ENCODE peak calls at places on chromosomes 16 and 17, in five cellular contexts. I is GM12878, M is HepG2, D is NT2/D1, P is H1. Y is an unnamed sample.

GRCh38 chr16:88697116-88697830 is 8.9 kb downstream of the RNF166 start:
- DNase-seq in D (no peak), I (no peak), M (no peak), P (no peak), Y (no peak)

GRCh38 chr16:51762081-51762995 is 611.3 kb upstream of the SALL1 start:
- DNase-seq in P (peak), D (peak), M (peak), I (no peak), Y (peak)

GRCh38 chr16:1932050-1933028 is 10.7 kb downstream of the MSRB1 start:
- DNase-seq in I (no peak), M (peak), P (no peak), D (no peak), Y (no peak)

GRCh38 chr17:42107597-42108576 is 4.6 kb downstream of the DHX58 start:
- DNase-seq in D (peak), P (peak), M (no peak), I (no peak), Y (peak)

GRCh38 chr17:43006639-43007551 is at the start of gene IFI35:
- DNase-seq in P (no peak), M (peak), D (no peak), I (peak), Y (peak)

GRCh38 chr17:7196651-7197050 is 17.5 kb upstream of the ASGR1 start:
- DNase-seq in P (no peak), M (no peak), I (no peak), D (no peak), Y (no peak)

GRCh38 chr16:86961133-86961720 is 356.0 kb downstream of the C16orf95 start:
- DNase-seq in P (no peak), D (no peak), I (no peak), M (no peak), Y (no peak)

GRCh38 chr16:30996324-30996999 is 11.5 kb downstream of the HSD3B7 start:
- DNase-seq in M (peak), D (no peak), I (no peak), P (no peak), Y (no peak)

GRCh38 chr17:55783684-55784245 is 32.9 kb downstream of the PCTP start:
- DNase-seq in P (no peak), I (no peak), D (no peak), M (no peak), Y (no peak)

GRCh38 chr17:76952402-76952801 is 84.2 kb downstream of the MGAT5B start:
- DNase-seq in P (no peak), M (no peak), I (no peak), D (no peak), Y (no peak)

GRCh38 chr17:30208214-30208613 is 27.3 kb downstream of the SLC6A4 start:
- DNase-seq in M (no peak), D (no peak), P (no peak), I (peak), Y (no peak)

GRCh38 chr17:43449470-43450202 is 34.1 kb upstream of the DHX8 start:
- DNase-seq in I (no peak), P (no peak), M (peak), D (no peak), Y (no peak)

GRCh38 chr17:15947976-15948752 is 3.2 kb downstream of the ADORA2B start:
- DNase-seq in M (no peak), D (no peak), I (no peak), P (no peak), Y (no peak)

GRCh38 chr16:9124908-9125584 is 33.6 kb downstream of the HAPSTR1 start:
- DNase-seq in P (no peak), M (no peak), I (no peak), D (no peak), Y (no peak)

GRCh38 chr16:2086812-2087425 is 39.1 kb downstream of the TSC2 start:
- DNase-seq in M (no peak), P (no peak), I (no peak), D (no peak), Y (no peak)

GRCh38 chr16:9364721-9365693 is 273.6 kb downstream of the HAPSTR1 start:
- DNase-seq in I (no peak), P (no peak), D (no peak), M (peak), Y (no peak)

GRCh38 chr17:42202696-42203095 is 8.4 kb upstream of the GHDC start:
- DNase-seq in I (no peak), P (no peak), M (no peak), D (no peak), Y (no peak)

GRCh38 chr17:4833941-4834501 is 881 bp downstream of the MINK1 start:
- DNase-seq in I (no peak), P (no peak), M (peak), D (no peak), Y (peak)

GRCh38 chr16:57516176-57516725 is 20.1 kb downstream of the CCDC102A start:
- DNase-seq in M (no peak), D (no peak), P (no peak), I (no peak), Y (no peak)

GRCh38 chr16:75254359-75254837 is 3.0 kb upstream of the BCAR1 start:
- DNase-seq in D (no peak), I (no peak), M (no peak), P (no peak), Y (no peak)

GRCh38 chr16:82425661-82426060 is 201.1 kb upstream of the CDH13 start:
- DNase-seq in I (no peak), D (no peak), M (no peak), P (no peak), Y (no peak)

GRCh38 chr17:58630883-58631522 is 60.8 kb downstream of the TEX14 start:
- DNase-seq in P (peak), D (peak), I (no peak), M (no peak), Y (peak)

GRCh38 chr17:73493212-73493814 is 150.9 kb downstream of the SDK2 start:
- DNase-seq in D (peak), P (no peak), M (no peak), I (no peak), Y (no peak)
- TF ChIP-seq SUZ12 in D (no peak), P (no peak), M (no peak), I (no peak), Y (no peak)

DNA sequence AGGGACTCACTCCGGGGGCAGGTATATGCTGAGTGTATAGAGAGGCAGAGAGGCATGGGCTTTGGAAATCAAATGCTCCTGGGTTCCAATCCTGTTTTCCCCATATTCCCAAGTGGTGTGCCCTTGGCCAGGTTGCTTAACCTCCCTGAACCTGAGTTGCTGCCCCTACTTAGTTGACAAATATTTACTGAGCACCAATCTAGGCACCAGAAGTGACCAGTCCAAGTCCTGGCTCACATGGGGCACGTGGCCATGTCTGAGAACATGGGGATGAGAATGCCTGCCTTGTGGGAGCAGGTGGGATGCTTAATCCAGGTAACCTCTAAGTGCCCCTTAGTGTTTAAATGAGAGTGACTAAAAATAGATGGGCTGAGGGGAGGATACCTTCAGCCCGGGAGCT is 4.2 kb downstream of the SOCS3 start:
- DNase-seq in P (no peak), D (no peak), I (no peak), M (no peak), Y (no peak)
- TF ChIP-seq SUZ12 in P (no peak), D (no peak), I (no peak), M (no peak), Y (no peak)

DNA sequence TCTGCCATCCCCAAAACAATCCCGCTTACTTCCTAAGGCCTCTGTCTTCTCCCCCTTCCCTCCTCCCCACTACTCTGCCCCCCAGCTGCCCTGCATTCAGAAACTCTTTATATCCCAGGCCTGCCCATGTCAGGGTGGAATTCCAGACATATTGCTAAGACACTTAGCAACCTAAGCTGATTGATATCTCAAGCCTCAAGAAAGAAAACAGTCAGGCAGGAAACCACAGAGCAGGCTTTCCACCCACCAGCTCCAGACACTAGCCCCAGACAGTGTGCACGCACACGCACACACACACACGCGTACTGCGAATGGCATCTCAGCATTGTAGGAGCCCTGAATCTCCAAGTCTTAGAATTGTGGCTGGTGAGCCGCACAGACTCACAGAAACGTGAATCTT is 8.9 kb upstream of the LPCAT2 start:
- DNase-seq in D (no peak), M (no peak), P (no peak), I (no peak), Y (peak)
- TF ChIP-seq SUZ12 in D (no peak), M (no peak), P (no peak), I (no peak), Y (no peak)

GRCh38 chr17:81097134-81097942 is 62.4 kb downstream of the BAIAP2 start:
- DNase-seq in P (peak), M (peak), I (no peak), D (peak), Y (peak)
- TF ChIP-seq SUZ12 in P (no peak), M (no peak), I (no peak), D (no peak), Y (no peak)

GRCh38 chr17:74780443-74781238 is 4.5 kb upstream of the NAT9 start:
- DNase-seq in I (no peak), D (peak), P (no peak), M (peak), Y (peak)
- TF ChIP-seq SUZ12 in I (no peak), D (no peak), P (no peak), M (no peak), Y (no peak)

Y was measured in HEK293T.